ENCODE peak calls at places on chromosomes 4 and X, in nine cellular contexts. N is tibial artery; T is activated CD8-positive, alpha-beta memory T cell treated with anti-CD3 and anti-CD28 coated beads, Interleukin-2, amount 50 U/mL, for 48 hours; L is SK-N-DZ; J is HFF-Myc; M is breast epithelium; K is Jurkat, Clone E6-1; S is AG09309; E is cardiac fibroblast. O is an unnamed sample.

GRCh38 chrX:124388562-124388961 is 42.2 kb downstream of the SH2D1A start:
- DNase-seq in S (peak), J (no peak), L (peak), T (peak), K (peak), N (peak), E (peak), M (no peak), O (peak)

GRCh38 chrX:20571611-20572010 is 304.9 kb upstream of the RPS6KA3 start:
- DNase-seq in S (no peak), N (no peak), L (no peak), E (no peak), J (no peak), T (no peak), K (no peak), M (no peak), O (no peak)

GRCh38 chr4:152156448-152156847 is 379.4 kb downstream of the FBXW7 start:
- DNase-seq in S (no peak), L (no peak), J (no peak), K (no peak), N (no peak), T (no peak), M (no peak), E (no peak), O (no peak)

GRCh38 chr4:158782539-158783360 is 13.9 kb downstream of the FNIP2 start:
- DNase-seq in T (no peak), S (no peak), E (no peak), J (no peak), N (no peak), L (no peak), M (no peak), K (no peak), O (no peak)

GRCh38 chr4:158930573-158930972 is 161.7 kb downstream of the FNIP2 start:
- DNase-seq in E (no peak), L (no peak), K (no peak), T (no peak), M (no peak), N (no peak), J (no peak), S (no peak), O (no peak)

GRCh38 chr4:88162636-88163035 is 4.2 kb upstream of the ABCG2 start:
- DNase-seq in J (no peak), M (no peak), S (no peak), L (no peak), N (no peak), E (no peak), K (no peak), T (no peak), O (no peak)

GRCh38 chr4:14289708-14290107 is 662.2 kb upstream of the BOD1L1 start:
- DNase-seq in S (no peak), L (no peak), T (no peak), J (no peak), K (no peak), E (no peak), N (no peak), M (no peak), O (no peak)

GRCh38 chr4:153222162-153222789 is 18.0 kb downstream of the TRIM2 start:
- DNase-seq in N (peak), L (peak), K (no peak), M (peak), S (no peak), J (peak), E (peak), T (peak), O (no peak)

GRCh38 chr4:80434238-80434637 is 98.7 kb downstream of the CFAP299 start:
- DNase-seq in T (no peak), J (no peak), K (no peak), N (no peak), M (no peak), L (no peak), S (peak), E (peak), O (no peak)

GRCh38 chrX:50081282-50081955 is 119.4 kb downstream of the AKAP4 start:
- DNase-seq in S (no peak), E (peak), J (no peak), N (peak), M (no peak), K (no peak), L (no peak), T (no peak), O (no peak)

GRCh38 chr4:127788517-127788916 is 6.4 kb downstream of the HSPA4L start:
- DNase-seq in K (no peak), T (no peak), E (no peak), L (no peak), S (no peak), J (no peak), N (no peak), M (no peak), O (no peak)

GRCh38 chr4:62133498-62133897 is 933.4 kb downstream of the ADGRL3 start:
- DNase-seq in E (peak), N (no peak), L (no peak), K (no peak), J (no peak), S (no peak), M (no peak), T (no peak), O (no peak)

GRCh38 chr4:153372967-153373562 is 28.6 kb downstream of the MND1 start:
- DNase-seq in K (no peak), T (no peak), S (no peak), J (no peak), L (no peak), E (no peak), N (no peak), M (no peak), O (no peak)

O was measured in effector CD8-positive, alpha-beta T cell.